ENCODE peak calls at places on chromosome 10, in seven cellular contexts. One of them, this sample, is unnamed. For H3K36me3 and H3K27me3, the result is how much of the 10 kb centered on the place peaks cover.

GRCh38 chr10:35398355-35398754 is 62.0 kb downstream of the CCNY start:
- DNase-seq in CD8-positive, alpha-beta memory T cell: no peak
- DNase-seq in IMR-90: peak
- DNase-seq in cardiac muscle cell: no peak
- DNase-seq in left ventricle myocardium inferior: no peak
- DNase-seq in BE2C: no peak
- DNase-seq in GM23338: no peak
- DNase-seq in this sample: no peak

GRCh38 chr10:4059471-4060138 is 274.6 kb upstream of the KLF6 start:
- DNase-seq in CD8-positive, alpha-beta memory T cell: no peak
- DNase-seq in IMR-90: no peak
- DNase-seq in cardiac muscle cell: no peak
- DNase-seq in left ventricle myocardium inferior: no peak
- DNase-seq in BE2C: no peak
- DNase-seq in GM23338: no peak
- DNase-seq in this sample: no peak

GRCh38 chr10:25555865-25556264 is 378.2 kb upstream of the MYO3A start:
- DNase-seq in CD8-positive, alpha-beta memory T cell: no peak
- DNase-seq in IMR-90: no peak
- DNase-seq in cardiac muscle cell: no peak
- DNase-seq in left ventricle myocardium inferior: no peak
- DNase-seq in BE2C: no peak
- DNase-seq in GM23338: peak
- DNase-seq in this sample: no peak

GRCh38 chr10:73910401-73910763 is 550 bp upstream of the PLAU start:
- DNase-seq in CD8-positive, alpha-beta memory T cell: no peak
- DNase-seq in IMR-90: peak
- DNase-seq in cardiac muscle cell: peak
- DNase-seq in left ventricle myocardium inferior: no peak
- DNase-seq in BE2C: no peak
- DNase-seq in GM23338: no peak
- DNase-seq in this sample: peak

GRCh38 chr10:126270116-126270515 is 118.2 kb downstream of the ADAM12 start:
- DNase-seq in CD8-positive, alpha-beta memory T cell: no peak
- DNase-seq in IMR-90: peak
- DNase-seq in cardiac muscle cell: no peak
- DNase-seq in left ventricle myocardium inferior: no peak
- DNase-seq in BE2C: no peak
- DNase-seq in GM23338: no peak
- DNase-seq in this sample: no peak

GRCh38 chr10:32948451-32948850 is 9.6 kb downstream of the ITGB1 start:
- DNase-seq in CD8-positive, alpha-beta memory T cell: no peak
- DNase-seq in IMR-90: no peak
- DNase-seq in cardiac muscle cell: no peak
- DNase-seq in left ventricle myocardium inferior: no peak
- DNase-seq in BE2C: no peak
- DNase-seq in GM23338: no peak
- DNase-seq in this sample: no peak

GRCh38 chr10:117689566-117689965 is 147.0 kb downstream of the EMX2 start:
- DNase-seq in CD8-positive, alpha-beta memory T cell: no peak
- DNase-seq in IMR-90: no peak
- DNase-seq in cardiac muscle cell: no peak
- DNase-seq in left ventricle myocardium inferior: no peak
- DNase-seq in BE2C: no peak
- DNase-seq in GM23338: no peak
- DNase-seq in this sample: no peak

GRCh38 chr10:86651021-86651471 is 3.3 kb upstream of the OPN4 start:
- DNase-seq in CD8-positive, alpha-beta memory T cell: no peak
- DNase-seq in IMR-90: no peak
- DNase-seq in cardiac muscle cell: no peak
- DNase-seq in left ventricle myocardium inferior: no peak
- DNase-seq in BE2C: no peak
- DNase-seq in GM23338: no peak
- DNase-seq in this sample: peak

GRCh38 chr10:784377-784758 is 94.9 kb upstream of the DIP2C start:
- DNase-seq in CD8-positive, alpha-beta memory T cell: no peak
- DNase-seq in IMR-90: no peak
- DNase-seq in cardiac muscle cell: peak
- DNase-seq in left ventricle myocardium inferior: no peak
- DNase-seq in BE2C: peak
- DNase-seq in GM23338: peak
- DNase-seq in this sample: peak

GRCh38 chr10:3265081-3265480 is 92.5 kb upstream of the PITRM1 start:
- DNase-seq in CD8-positive, alpha-beta memory T cell: no peak
- DNase-seq in IMR-90: peak
- DNase-seq in cardiac muscle cell: no peak
- DNase-seq in left ventricle myocardium inferior: no peak
- DNase-seq in BE2C: no peak
- DNase-seq in GM23338: no peak
- DNase-seq in this sample: no peak

GRCh38 chr10:3780056-3780765 is 4.8 kb downstream of the KLF6 start:
- DNase-seq in CD8-positive, alpha-beta memory T cell: no peak
- DNase-seq in IMR-90: peak
- DNase-seq in cardiac muscle cell: no peak
- DNase-seq in left ventricle myocardium inferior: no peak
- DNase-seq in BE2C: no peak
- DNase-seq in GM23338: no peak
- DNase-seq in this sample: no peak

GRCh38 chr10:104371753-104372152 is 18.1 kb downstream of the CFAP58 start:
- DNase-seq in CD8-positive, alpha-beta memory T cell: no peak
- DNase-seq in IMR-90: no peak
- DNase-seq in cardiac muscle cell: no peak
- DNase-seq in left ventricle myocardium inferior: no peak
- DNase-seq in BE2C: no peak
- DNase-seq in GM23338: no peak
- DNase-seq in this sample: no peak

GRCh38 chr10:35906155-35906554 is 264.1 kb upstream of the FZD8 start:
- DNase-seq in CD8-positive, alpha-beta memory T cell: no peak
- DNase-seq in IMR-90: no peak
- DNase-seq in cardiac muscle cell: no peak
- DNase-seq in left ventricle myocardium inferior: no peak
- DNase-seq in BE2C: no peak
- DNase-seq in GM23338: no peak
- DNase-seq in this sample: no peak

GRCh38 chr10:93138113-93138870 is 64.6 kb downstream of the CYP26A1 start:
- DNase-seq in CD8-positive, alpha-beta memory T cell: no peak
- DNase-seq in IMR-90: no peak
- DNase-seq in cardiac muscle cell: no peak
- DNase-seq in left ventricle myocardium inferior: no peak
- DNase-seq in BE2C: no peak
- DNase-seq in GM23338: no peak
- DNase-seq in this sample: no peak

GRCh38 chr10:69807122-69807521 is 5.4 kb downstream of the COL13A1 start:
- DNase-seq in CD8-positive, alpha-beta memory T cell: no peak
- DNase-seq in IMR-90: peak
- DNase-seq in cardiac muscle cell: no peak
- DNase-seq in left ventricle myocardium inferior: no peak
- DNase-seq in BE2C: no peak
- DNase-seq in GM23338: no peak
- DNase-seq in this sample: peak

GRCh38 chr10:9342865-9343450 is 1288.5 kb downstream of the GATA3 start:
- DNase-seq in CD8-positive, alpha-beta memory T cell: no peak
- DNase-seq in IMR-90: peak
- DNase-seq in cardiac muscle cell: peak
- DNase-seq in left ventricle myocardium inferior: no peak
- DNase-seq in BE2C: no peak
- DNase-seq in GM23338: peak
- DNase-seq in this sample: peak

DNA sequence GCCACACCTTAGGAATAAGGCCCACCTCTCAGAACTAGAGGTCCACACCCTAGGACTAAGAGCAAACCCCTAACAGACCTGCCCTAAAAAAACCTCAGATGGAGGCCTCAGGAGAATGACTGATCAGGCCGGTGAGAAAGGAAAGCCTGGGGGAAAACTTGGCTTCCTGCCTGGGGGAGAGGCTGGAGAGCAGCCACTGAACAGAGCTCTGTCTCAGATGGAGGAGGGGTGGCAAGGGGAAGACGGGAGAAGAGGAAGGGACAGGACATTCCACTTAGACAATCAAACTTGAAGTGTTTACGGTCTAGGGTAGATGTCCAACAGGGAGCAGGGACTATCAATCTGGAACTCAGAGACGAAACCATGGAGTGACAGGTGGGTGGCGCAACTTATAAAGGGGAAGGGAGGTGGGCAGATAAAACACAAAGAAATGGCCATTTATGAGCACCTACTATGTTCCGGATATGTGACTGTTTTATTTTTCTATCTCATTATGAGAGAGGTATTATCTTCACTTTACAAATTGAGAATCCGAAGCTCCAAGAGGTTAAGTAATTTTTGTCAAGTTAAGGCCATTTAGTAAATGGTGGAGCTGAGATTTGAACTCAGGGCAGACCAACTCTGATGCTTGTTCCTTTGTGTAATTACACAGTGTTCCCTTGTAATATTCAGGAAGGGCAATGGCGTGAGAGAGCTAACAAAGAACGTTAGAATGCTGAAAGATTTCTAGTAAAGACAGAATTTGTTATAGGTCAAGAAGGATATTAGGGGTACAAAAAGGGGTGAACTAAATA is 82.6 kb downstream of the DNMBP start:
- DNase-seq in CD8-positive, alpha-beta memory T cell: no peak
- DNase-seq in IMR-90: peak
- DNase-seq in cardiac muscle cell: peak
- DNase-seq in left ventricle myocardium inferior: peak
- DNase-seq in BE2C: peak
- DNase-seq in GM23338: no peak
- DNase-seq in this sample: no peak
- H3K4me3 ChIP-seq in CD8-positive, alpha-beta memory T cell: no peak
- H3K4me3 ChIP-seq in IMR-90: no peak
- H3K4me3 ChIP-seq in cardiac muscle cell: no peak
- H3K4me3 ChIP-seq in left ventricle myocardium inferior: peak
- H3K4me3 ChIP-seq in BE2C: no peak
- H3K4me3 ChIP-seq in GM23338: no peak
- H3K4me3 ChIP-seq in this sample: no peak

DNA sequence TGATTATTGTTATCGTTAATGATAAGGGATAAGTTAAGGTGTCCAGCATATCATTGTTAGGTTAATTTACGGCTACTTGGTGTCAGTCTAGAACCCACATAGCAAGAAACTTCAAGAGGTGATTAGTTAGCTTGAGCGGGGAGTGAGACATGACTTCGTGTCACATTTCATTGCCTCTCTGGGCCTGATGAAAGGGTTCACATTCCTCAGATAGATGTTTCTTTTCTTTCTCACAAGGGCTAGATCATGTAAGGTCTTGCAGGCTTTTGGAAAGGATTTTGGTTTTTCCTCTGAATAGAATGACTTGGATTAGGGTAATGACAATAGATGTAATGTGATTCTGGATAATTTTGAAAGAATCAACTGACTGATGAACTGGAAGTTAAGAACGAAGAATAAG is 26.7 kb downstream of the WAC start:
- DNase-seq in CD8-positive, alpha-beta memory T cell: no peak
- DNase-seq in IMR-90: no peak
- DNase-seq in cardiac muscle cell: peak
- DNase-seq in left ventricle myocardium inferior: no peak
- DNase-seq in BE2C: no peak
- DNase-seq in GM23338: peak
- DNase-seq in this sample: no peak
- H3K36me3 ChIP-seq in CD8-positive, alpha-beta memory T cell: under half
- H3K36me3 ChIP-seq in IMR-90: under half
- H3K36me3 ChIP-seq in cardiac muscle cell: under half
- H3K36me3 ChIP-seq in left ventricle myocardium inferior: under half
- H3K36me3 ChIP-seq in BE2C: under half
- H3K36me3 ChIP-seq in GM23338: under half
- H3K36me3 ChIP-seq in this sample: under half

GRCh38 chr10:101143354-101143648 is 12.2 kb downstream of the TLX1 start:
- DNase-seq in CD8-positive, alpha-beta memory T cell: no peak
- DNase-seq in IMR-90: no peak
- DNase-seq in cardiac muscle cell: no peak
- DNase-seq in left ventricle myocardium inferior: no peak
- DNase-seq in BE2C: no peak
- DNase-seq in GM23338: no peak
- DNase-seq in this sample: no peak
- H3K27me3 ChIP-seq in CD8-positive, alpha-beta memory T cell: half or more
- H3K27me3 ChIP-seq in IMR-90: half or more
- H3K27me3 ChIP-seq in cardiac muscle cell: half or more
- H3K27me3 ChIP-seq in left ventricle myocardium inferior: half or more
- H3K27me3 ChIP-seq in BE2C: half or more
- H3K27me3 ChIP-seq in GM23338: half or more
- H3K27me3 ChIP-seq in this sample: half or more

DNA sequence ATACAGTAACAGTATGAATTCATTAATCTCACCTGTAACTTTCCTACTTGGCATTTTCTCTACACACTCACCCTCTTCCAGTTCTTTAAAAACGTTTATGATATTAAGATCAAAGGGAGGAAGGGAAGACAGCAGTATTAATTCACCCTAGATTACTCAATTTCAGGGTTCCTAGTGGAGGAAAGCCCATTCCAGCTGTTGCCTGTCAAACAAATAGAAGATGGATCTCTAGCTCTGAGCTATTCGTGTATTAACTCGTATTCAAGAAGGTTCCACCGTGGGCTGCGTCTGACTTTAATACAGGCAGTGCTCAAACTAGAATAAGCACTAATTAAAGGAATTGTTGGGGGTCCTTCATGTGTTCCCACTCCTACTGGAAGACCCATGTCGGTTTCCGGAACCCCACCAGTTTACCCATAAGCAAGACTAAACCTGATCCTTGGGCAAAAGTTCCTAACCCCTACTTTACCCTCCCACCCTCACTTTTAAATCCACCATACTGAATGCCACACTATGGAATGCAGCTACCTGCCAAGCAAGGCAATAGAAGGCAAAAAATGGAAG is 2.1 kb downstream of the NANOS1 start:
- DNase-seq in CD8-positive, alpha-beta memory T cell: no peak
- DNase-seq in IMR-90: peak
- DNase-seq in cardiac muscle cell: no peak
- DNase-seq in left ventricle myocardium inferior: no peak
- DNase-seq in BE2C: no peak
- DNase-seq in GM23338: peak
- DNase-seq in this sample: no peak
- H3K4me3 ChIP-seq in CD8-positive, alpha-beta memory T cell: no peak
- H3K4me3 ChIP-seq in IMR-90: no peak
- H3K4me3 ChIP-seq in cardiac muscle cell: no peak
- H3K4me3 ChIP-seq in left ventricle myocardium inferior: peak
- H3K4me3 ChIP-seq in BE2C: peak
- H3K4me3 ChIP-seq in GM23338: peak
- H3K4me3 ChIP-seq in this sample: no peak

GRCh38 chr10:30436688-30437038 is 2.7 kb downstream of the MAP3K8 start:
- DNase-seq in CD8-positive, alpha-beta memory T cell: no peak
- DNase-seq in IMR-90: no peak
- DNase-seq in cardiac muscle cell: no peak
- DNase-seq in left ventricle myocardium inferior: no peak
- DNase-seq in BE2C: no peak
- DNase-seq in GM23338: no peak
- DNase-seq in this sample: no peak

GRCh38 chr10:30436200-30436599 is 2.2 kb downstream of the MAP3K8 start:
- DNase-seq in CD8-positive, alpha-beta memory T cell: no peak
- DNase-seq in IMR-90: peak
- DNase-seq in cardiac muscle cell: peak
- DNase-seq in left ventricle myocardium inferior: no peak
- DNase-seq in BE2C: no peak
- DNase-seq in GM23338: peak
- DNase-seq in this sample: peak

GRCh38 chr10:30438016-30438850 is 4.2 kb downstream of the MAP3K8 start:
- DNase-seq in CD8-positive, alpha-beta memory T cell: no peak
- DNase-seq in IMR-90: peak
- DNase-seq in cardiac muscle cell: peak
- DNase-seq in left ventricle myocardium inferior: no peak
- DNase-seq in BE2C: no peak
- DNase-seq in GM23338: no peak
- DNase-seq in this sample: no peak

GRCh38 chr10:30435068-30435422 is 1.1 kb downstream of the MAP3K8 start:
- DNase-seq in CD8-positive, alpha-beta memory T cell: no peak
- DNase-seq in IMR-90: peak
- DNase-seq in cardiac muscle cell: peak
- DNase-seq in left ventricle myocardium inferior: peak
- DNase-seq in BE2C: no peak
- DNase-seq in GM23338: no peak
- DNase-seq in this sample: no peak

GRCh38 chr10:30437039-30437781 is 3.2 kb downstream of the MAP3K8 start:
- DNase-seq in CD8-positive, alpha-beta memory T cell: no peak
- DNase-seq in IMR-90: peak
- DNase-seq in cardiac muscle cell: no peak
- DNase-seq in left ventricle myocardium inferior: no peak
- DNase-seq in BE2C: no peak
- DNase-seq in GM23338: no peak
- DNase-seq in this sample: no peak
- H3K36me3 ChIP-seq in CD8-positive, alpha-beta memory T cell: under half
- H3K36me3 ChIP-seq in IMR-90: under half
- H3K36me3 ChIP-seq in cardiac muscle cell: under half
- H3K36me3 ChIP-seq in left ventricle myocardium inferior: under half
- H3K36me3 ChIP-seq in BE2C: under half
- H3K36me3 ChIP-seq in GM23338: under half
- H3K36me3 ChIP-seq in this sample: under half